ENCODE peak calls at places on chromosomes 3 and 15, in nine cellular contexts. N is transverse colon; E is endodermal cell; H is colonic mucosa; M is SJSA1; D is HepG2; A is psoas muscle; U is CD4-positive, alpha-beta memory T cell; Q is A549. Y is an unnamed sample. For H3K9me3, the result is how much of the 10 kb centered on the place peaks cover.

GRCh38 chr15:101522621-101523559 is 33.4 kb upstream of the PCSK6 start:
- DNase-seq in M (no peak), H (peak), D (no peak), E (peak), A (no peak), Q (no peak), U (no peak), N (no peak), Y (no peak)

GRCh38 chr15:100759698-100760356 is 119.8 kb upstream of the ALDH1A3 start:
- DNase-seq in H (peak), A (no peak), M (peak), U (no peak), D (peak), N (no peak), Q (peak), E (peak), Y (no peak)

GRCh38 chr15:77219846-77220245 is 148.9 kb upstream of the TSPAN3 start:
- DNase-seq in Q (no peak), U (no peak), M (no peak), E (no peak), H (no peak), D (no peak), A (no peak), N (no peak), Y (no peak)

GRCh38 chr3:141407043-141407442 is 38.7 kb downstream of the ZBTB38 start:
- DNase-seq in H (peak), E (no peak), N (peak), M (no peak), A (peak), Q (no peak), U (no peak), D (no peak), Y (no peak)

GRCh38 chr15:40414816-40415215 is 9.2 kb downstream of the IVD start:
- DNase-seq in H (no peak), U (no peak), N (no peak), Q (no peak), A (no peak), M (no peak), D (no peak), E (no peak), Y (no peak)

GRCh38 chr3:51637941-51638471 is 33.0 kb upstream of the TEX264 start:
- DNase-seq in M (peak), N (peak), Q (peak), E (peak), A (no peak), D (peak), U (peak), H (peak), Y (peak)

GRCh38 chr3:133303430-133303829 is 96.4 kb upstream of the BFSP2 start:
- DNase-seq in Q (no peak), M (no peak), E (no peak), A (no peak), H (no peak), D (no peak), N (no peak), U (no peak), Y (no peak)

GRCh38 chr3:112699436-112699978 is 58.6 kb upstream of the CCDC80 start:
- DNase-seq in D (no peak), U (no peak), Q (no peak), E (no peak), N (no peak), M (peak), A (no peak), H (no peak), Y (no peak)

GRCh38 chr15:87609909-87610308 is 646.6 kb downstream of the NTRK3 start:
- DNase-seq in E (no peak), M (no peak), Q (no peak), A (no peak), N (no peak), U (no peak), D (no peak), H (no peak), Y (no peak)

GRCh38 chr3:69998759-69999158 is 774 bp upstream of the SAMMSON start:
- DNase-seq in M (no peak), Q (no peak), E (no peak), A (no peak), D (no peak), U (no peak), N (no peak), H (no peak), Y (no peak)

GRCh38 chr3:37686225-37686624 is 175.5 kb upstream of the CTDSPL start:
- DNase-seq in D (no peak), E (peak), U (no peak), Q (peak), N (no peak), H (no peak), M (no peak), A (no peak), Y (peak)

GRCh38 chr3:53022647-53023046 is 23.2 kb downstream of the SFMBT1 start:
- DNase-seq in E (no peak), D (no peak), U (no peak), N (no peak), Q (no peak), H (no peak), M (no peak), A (no peak), Y (no peak)

GRCh38 chr3:177640319-177640997 is 443.2 kb upstream of the TBL1XR1 start:
- DNase-seq in M (no peak), Q (no peak), E (peak), N (no peak), A (no peak), D (no peak), H (no peak), U (no peak), Y (peak)

GRCh38 chr3:147816770-147817169 is 407.6 kb downstream of the ZIC1 start:
- DNase-seq in N (peak), Q (no peak), M (no peak), D (no peak), A (peak), U (no peak), H (peak), E (no peak), Y (no peak)

GRCh38 chr3:146404451-146404850 is 64.9 kb downstream of the PLSCR2 start:
- DNase-seq in A (no peak), E (no peak), U (no peak), N (no peak), H (no peak), Q (no peak), M (peak), D (no peak), Y (no peak)

DNA sequence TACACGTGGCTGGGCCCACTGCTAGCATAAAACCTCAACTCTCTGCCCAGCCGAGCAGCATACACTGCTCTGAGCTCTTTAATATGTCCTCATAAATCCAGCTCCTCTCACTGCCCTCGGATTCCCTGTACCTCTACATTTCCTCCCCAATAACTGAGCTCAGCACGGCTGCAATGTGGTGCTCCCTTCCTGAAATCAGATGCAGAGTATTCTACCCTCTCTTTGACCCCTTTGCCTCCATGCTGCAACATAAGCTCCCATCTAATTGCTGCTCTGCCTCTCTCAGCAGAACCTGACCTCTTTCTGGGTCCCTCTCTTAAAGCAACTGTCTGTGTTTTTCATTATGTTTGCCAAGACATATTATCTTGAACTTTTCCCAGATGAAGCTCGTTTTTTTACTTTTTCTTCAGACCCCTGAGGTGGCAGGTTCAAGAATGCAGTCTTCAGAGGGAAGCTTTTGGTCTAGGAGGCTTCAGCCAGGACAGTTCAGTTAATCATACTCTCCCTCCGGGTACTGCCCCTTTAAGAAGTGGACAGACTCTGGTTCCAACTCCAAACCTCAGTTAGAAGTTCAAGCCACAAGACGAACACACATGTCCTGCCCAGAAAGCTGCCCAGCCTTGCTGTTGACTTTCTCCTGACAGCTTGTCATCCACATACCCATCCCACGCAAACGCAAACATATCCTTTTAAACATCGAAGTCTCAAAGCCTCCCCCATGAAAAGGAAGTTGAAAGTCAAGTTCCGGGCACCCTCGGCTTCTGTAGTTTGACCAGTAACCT is 81.1 kb upstream of the NEO1 start:
- DNase-seq in D (no peak), A (no peak), M (no peak), E (no peak), U (no peak), N (no peak), H (no peak), Q (no peak), Y (no peak)
- H3K4me3 ChIP-seq in D (no peak), A (peak), M (peak), E (no peak), U (no peak), N (no peak), H (no peak), Q (no peak), Y (no peak)

DNA sequence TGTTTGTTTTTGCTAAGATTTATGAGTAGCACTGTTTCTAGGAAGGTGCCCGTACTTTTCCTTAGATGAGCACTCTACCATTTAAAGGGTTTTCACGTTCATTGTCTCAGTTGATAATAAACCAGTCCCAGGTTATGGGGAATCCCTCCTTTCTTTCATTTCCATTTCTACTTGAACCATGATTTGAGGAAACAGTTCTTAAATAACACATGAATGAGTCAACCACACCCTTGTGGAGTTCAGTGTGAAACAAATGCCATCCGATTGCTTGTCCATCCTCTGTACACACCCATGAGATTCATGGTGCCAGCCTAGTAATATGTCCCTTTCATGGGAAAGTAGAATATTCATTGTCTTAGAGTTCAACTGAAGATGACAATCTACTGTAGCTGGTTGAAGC is 23.1 kb downstream of the CMTM8 start:
- DNase-seq in D (no peak), Q (no peak), M (no peak), H (no peak), N (no peak), E (no peak), A (no peak), U (no peak), Y (no peak)
- H3K9me3 ChIP-seq in D (under half), Q (under half), M (under half), H (under half), N (under half), E (under half), A (under half), U (under half), Y (under half)

GRCh38 chr3:170869240-170869592 is 779 bp downstream of the RPL22L1 start:
- DNase-seq in H (peak), N (no peak), E (no peak), D (no peak), M (peak), U (peak), A (no peak), Q (no peak), Y (no peak)

GRCh38 chr3:170866499-170866898 is 3.5 kb downstream of the RPL22L1 start:
- DNase-seq in A (no peak), E (no peak), N (no peak), Q (no peak), D (no peak), H (no peak), M (no peak), U (no peak), Y (no peak)

GRCh38 chr3:170867143-170867542 is 2.9 kb downstream of the RPL22L1 start:
- DNase-seq in H (no peak), D (no peak), Q (no peak), A (no peak), U (no peak), M (no peak), N (no peak), E (no peak), Y (no peak)

GRCh38 chr3:170868577-170869239 is 1.3 kb downstream of the RPL22L1 start:
- DNase-seq in E (no peak), Q (no peak), U (no peak), A (no peak), D (no peak), H (no peak), N (no peak), M (no peak), Y (no peak)

GRCh38 chr3:170867552-170867951 is 2.4 kb downstream of the RPL22L1 start:
- DNase-seq in E (no peak), N (no peak), A (no peak), H (no peak), U (no peak), M (no peak), D (no peak), Q (no peak), Y (no peak)
- H3K4me3 ChIP-seq in E (peak), N (no peak), A (peak), H (no peak), U (no peak), M (no peak), D (no peak), Q (peak), Y (peak)

GRCh38 chr15:22257668-22258401 is 177.5 kb downstream of the OR4M2 start:
- DNase-seq in D (no peak), H (no peak), Q (no peak), U (peak), E (no peak), M (no peak), A (no peak), N (no peak), Y (no peak)
- H3K9me3 ChIP-seq in D (under half), H (under half), Q (under half), U (under half), E (half or more), M (under half), A (under half), N (under half), Y (under half)

GRCh38 chr3:170221924-170222646 is at the start of gene PRKCI:
- DNase-seq in E (peak), Q (peak), D (peak), A (peak), N (peak), H (peak), M (peak), U (peak), Y (peak)
- H3K4me3 ChIP-seq in E (peak), Q (peak), D (peak), A (peak), N (peak), H (peak), M (peak), U (peak), Y (peak)

GRCh38 chr3:128854382-128854939 is 25.0 kb upstream of the ACAD9 start:
- DNase-seq in N (no peak), Q (no peak), U (no peak), E (no peak), D (no peak), H (no peak), A (no peak), M (no peak), Y (no peak)
- H3K9me3 ChIP-seq in N (under half), Q (under half), U (under half), E (half or more), D (under half), H (under half), A (under half), M (under half), Y (under half)

Y was measured in BE2C.